ENCODE peak calls at places on chromosomes 7 and 10, in six cellular contexts. One of them, this sample, is unnamed.

GRCh38 chr10:93319096-93319495 is 163.0 kb downstream of the MYOF start:
- DNase-seq in epithelial cell of esophagus: no peak
- DNase-seq in endothelial cell: no peak
- DNase-seq in Panc1: no peak
- DNase-seq in fibroblast of pulmonary artery: no peak
- DNase-seq in tibial artery: no peak
- DNase-seq in this sample: no peak

GRCh38 chr7:41058986-41059741 is 643.7 kb downstream of the INHBA start:
- DNase-seq in tibial artery: no peak
- DNase-seq in epithelial cell of esophagus: peak; percentile 78
- DNase-seq in endothelial cell: no peak
- DNase-seq in fibroblast of pulmonary artery: peak; percentile 12
- DNase-seq in Panc1: no peak
- DNase-seq in this sample: no peak

GRCh38 chr10:106436123-106436740 is 728.3 kb downstream of the SORCS1 start:
- DNase-seq in endothelial cell: no peak
- DNase-seq in Panc1: no peak
- DNase-seq in fibroblast of pulmonary artery: no peak
- DNase-seq in tibial artery: no peak
- DNase-seq in epithelial cell of esophagus: peak; percentile 96
- DNase-seq in this sample: peak; percentile 29

GRCh38 chr7:23873306-23873705 is 163.3 kb downstream of the STK31 start:
- DNase-seq in Panc1: no peak
- DNase-seq in fibroblast of pulmonary artery: no peak
- DNase-seq in endothelial cell: no peak
- DNase-seq in tibial artery: no peak
- DNase-seq in epithelial cell of esophagus: no peak
- DNase-seq in this sample: no peak

GRCh38 chr10:72259491-72260214 is 14.1 kb upstream of the DDIT4 start:
- DNase-seq in fibroblast of pulmonary artery: peak; percentile 53
- DNase-seq in endothelial cell: no peak
- DNase-seq in tibial artery: no peak
- DNase-seq in Panc1: no peak
- DNase-seq in epithelial cell of esophagus: peak; percentile 15
- DNase-seq in this sample: peak; percentile 74

GRCh38 chr7:142629588-142630260 is 119.5 kb upstream of the PRSS1 start:
- DNase-seq in endothelial cell: no peak
- DNase-seq in epithelial cell of esophagus: peak; percentile 26
- DNase-seq in fibroblast of pulmonary artery: peak; percentile 44
- DNase-seq in tibial artery: no peak
- DNase-seq in Panc1: no peak
- DNase-seq in this sample: peak; percentile 68

GRCh38 chr7:124155400-124156022 is 122.6 kb upstream of the TMEM229A start:
- DNase-seq in epithelial cell of esophagus: peak; percentile 36
- DNase-seq in endothelial cell: no peak
- DNase-seq in tibial artery: no peak
- DNase-seq in Panc1: no peak
- DNase-seq in fibroblast of pulmonary artery: peak; percentile 41
- DNase-seq in this sample: no peak

GRCh38 chr10:12430406-12430982 is 81.1 kb downstream of the CAMK1D start:
- DNase-seq in fibroblast of pulmonary artery: no peak
- DNase-seq in tibial artery: no peak
- DNase-seq in endothelial cell: no peak
- DNase-seq in Panc1: no peak
- DNase-seq in epithelial cell of esophagus: no peak
- DNase-seq in this sample: no peak

GRCh38 chr7:12674861-12675260 is 12.6 kb upstream of the ARL4A start:
- DNase-seq in Panc1: no peak
- DNase-seq in fibroblast of pulmonary artery: peak; percentile 76
- DNase-seq in epithelial cell of esophagus: peak; percentile 59
- DNase-seq in tibial artery: no peak
- DNase-seq in endothelial cell: peak; percentile 12
- DNase-seq in this sample: no peak

GRCh38 chr7:131007439-131008330 is 273.7 kb upstream of the KLF14 start:
- DNase-seq in endothelial cell: peak; percentile 13
- DNase-seq in fibroblast of pulmonary artery: peak; percentile 77
- DNase-seq in tibial artery: no peak
- DNase-seq in Panc1: peak; percentile 88
- DNase-seq in epithelial cell of esophagus: peak; percentile 84
- DNase-seq in this sample: peak; percentile 74
- TF ChIP-seq CTCF in endothelial cell: no peak
- TF ChIP-seq CTCF in fibroblast of pulmonary artery: peak; percentile 67
- TF ChIP-seq CTCF in tibial artery: peak; percentile 44
- TF ChIP-seq CTCF in Panc1: peak; percentile 77
- TF ChIP-seq CTCF in epithelial cell of esophagus: peak; percentile 67
- TF ChIP-seq CTCF in this sample: peak; percentile 76

GRCh38 chr7:92680458-92680857 is 90.3 kb upstream of the FAM133B start:
- DNase-seq in fibroblast of pulmonary artery: no peak
- DNase-seq in endothelial cell: no peak
- DNase-seq in epithelial cell of esophagus: no peak
- DNase-seq in tibial artery: no peak
- DNase-seq in Panc1: no peak
- DNase-seq in this sample: no peak
- TF ChIP-seq CTCF in fibroblast of pulmonary artery: no peak
- TF ChIP-seq CTCF in endothelial cell: no peak
- TF ChIP-seq CTCF in epithelial cell of esophagus: no peak
- TF ChIP-seq CTCF in tibial artery: no peak
- TF ChIP-seq CTCF in Panc1: no peak
- TF ChIP-seq CTCF in this sample: peak; percentile 18

GRCh38 chr7:17940302-17941170 is at the start of gene SNX13:
- DNase-seq in endothelial cell: peak; percentile 92
- DNase-seq in epithelial cell of esophagus: peak; percentile 94
- DNase-seq in tibial artery: peak; percentile 94
- DNase-seq in fibroblast of pulmonary artery: peak; percentile 95
- DNase-seq in Panc1: peak; percentile 65
- DNase-seq in this sample: peak; percentile 90

GRCh38 chr7:17939670-17940301 is 508 bp downstream of the SNX13 start:
- DNase-seq in tibial artery: peak; percentile 75
- DNase-seq in fibroblast of pulmonary artery: peak; percentile 16
- DNase-seq in Panc1: peak; percentile 24
- DNase-seq in endothelial cell: peak; percentile 44
- DNase-seq in epithelial cell of esophagus: peak; percentile 48
- DNase-seq in this sample: peak; percentile 18

GRCh38 chr7:17937506-17938115 is 2.7 kb downstream of the SNX13 start:
- DNase-seq in fibroblast of pulmonary artery: no peak
- DNase-seq in tibial artery: no peak
- DNase-seq in Panc1: no peak
- DNase-seq in epithelial cell of esophagus: peak; percentile 40
- DNase-seq in endothelial cell: no peak
- DNase-seq in this sample: no peak

GRCh38 chr7:17941171-17941490 is 837 bp upstream of the SNX13 start:
- DNase-seq in Panc1: no peak
- DNase-seq in epithelial cell of esophagus: peak; percentile 44
- DNase-seq in fibroblast of pulmonary artery: peak; percentile 6
- DNase-seq in endothelial cell: no peak
- DNase-seq in tibial artery: no peak
- DNase-seq in this sample: no peak

DNA sequence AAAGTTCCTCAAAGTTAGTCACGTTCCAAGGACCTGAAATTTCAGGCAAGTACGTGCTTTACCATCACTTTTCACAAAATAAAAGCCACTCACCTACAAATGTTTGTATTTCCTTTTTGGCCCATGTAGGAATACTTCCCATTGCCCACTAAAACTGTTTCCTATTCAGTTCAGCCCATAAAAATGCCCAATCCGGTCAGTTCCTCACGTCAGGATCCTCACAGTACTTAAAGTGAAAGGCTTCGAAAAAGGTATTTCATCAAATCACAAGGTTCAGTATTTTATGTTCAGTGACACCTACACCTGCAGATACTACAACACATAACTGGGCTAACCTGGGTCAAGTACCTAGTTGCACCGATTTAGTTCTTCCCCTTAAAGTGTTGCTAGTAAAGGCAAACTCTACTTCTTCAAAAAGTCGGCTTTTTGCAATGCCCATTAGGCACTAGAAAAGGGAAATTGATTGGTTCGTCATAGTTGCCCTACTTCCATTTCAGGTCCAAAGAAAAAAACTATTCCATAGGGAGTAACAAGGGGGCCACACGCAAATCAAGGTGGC is 1.1 kb downstream of the SNX13 start:
- DNase-seq in fibroblast of pulmonary artery: peak; percentile 46
- DNase-seq in epithelial cell of esophagus: peak; percentile 48
- DNase-seq in tibial artery: no peak
- DNase-seq in Panc1: no peak
- DNase-seq in endothelial cell: no peak
- DNase-seq in this sample: peak; percentile 21
- TF ChIP-seq CTCF in fibroblast of pulmonary artery: no peak
- TF ChIP-seq CTCF in epithelial cell of esophagus: no peak
- TF ChIP-seq CTCF in tibial artery: no peak
- TF ChIP-seq CTCF in Panc1: no peak
- TF ChIP-seq CTCF in endothelial cell: no peak
- TF ChIP-seq CTCF in this sample: no peak

GRCh38 chr10:10930979-10931743 is 86.5 kb upstream of the CELF2 start:
- DNase-seq in Panc1: no peak
- DNase-seq in tibial artery: no peak
- DNase-seq in epithelial cell of esophagus: no peak
- DNase-seq in fibroblast of pulmonary artery: no peak
- DNase-seq in endothelial cell: no peak
- DNase-seq in this sample: no peak
- TF ChIP-seq CTCF in Panc1: no peak
- TF ChIP-seq CTCF in tibial artery: no peak
- TF ChIP-seq CTCF in epithelial cell of esophagus: no peak
- TF ChIP-seq CTCF in fibroblast of pulmonary artery: peak; percentile 14
- TF ChIP-seq CTCF in endothelial cell: no peak
- TF ChIP-seq CTCF in this sample: peak; percentile 32